ENCODE peak calls at places on chromosomes 13 and 19, in ten cellular contexts. J, L, I, C, R, V, W, Y, Q and N are unnamed samples.

GRCh38 chr19:3506384-3507340 is 551 bp downstream of the FZR1 start:
- DNase-seq in I (peak), J (no peak), V (peak), W (peak), Y (peak), L (peak), Q (no peak), R (no peak), C (no peak), N (peak)

GRCh38 chr13:79307866-79308298 is 98.2 kb downstream of the RBM26 start:
- DNase-seq in Y (no peak), I (peak), J (no peak), V (no peak), R (no peak), L (no peak), Q (peak), C (no peak), W (no peak), N (peak)

GRCh38 chr19:49887653-49888477 is 8.8 kb downstream of the IL4I1 start:
- DNase-seq in Y (no peak), J (no peak), W (no peak), Q (no peak), R (peak), C (no peak), I (no peak), V (no peak), L (no peak), N (peak)

GRCh38 chr13:30972888-30973377 is 40.5 kb downstream of the TEX26 start:
- DNase-seq in L (peak), J (no peak), W (no peak), I (no peak), Q (no peak), Y (no peak), R (peak), V (no peak), C (peak), N (no peak)

GRCh38 chr19:51946602-51947001 is 19.3 kb downstream of the ZNF613 start:
- DNase-seq in Q (no peak), L (no peak), W (no peak), R (no peak), Y (no peak), J (no peak), C (no peak), V (no peak), I (no peak), N (no peak)

GRCh38 chr13:85501616-85502015 is 297.6 kb downstream of the SLITRK6 start:
- DNase-seq in J (no peak), C (no peak), W (no peak), Q (no peak), I (no peak), L (no peak), V (no peak), Y (no peak), R (no peak), N (no peak)

GRCh38 chr19:10107254-10107653 is 1.1 kb downstream of the PPAN start:
- DNase-seq in Q (no peak), R (no peak), L (no peak), Y (no peak), C (no peak), I (no peak), V (no peak), J (no peak), W (no peak), N (no peak)

GRCh38 chr19:2477141-2477710 is 1.3 kb downstream of the GADD45B start:
- DNase-seq in C (no peak), Y (peak), R (no peak), I (no peak), W (peak), Q (no peak), L (peak), J (peak), V (peak), N (no peak)

GRCh38 chr13:36543671-36544070 is 111.4 kb downstream of the CCNA1 start:
- DNase-seq in C (no peak), R (no peak), Y (no peak), Q (no peak), L (no peak), J (no peak), V (no peak), W (no peak), I (no peak), N (no peak)

GRCh38 chr19:30150626-30151025 is 208.6 kb downstream of the URI1 start:
- DNase-seq in Q (no peak), V (no peak), Y (no peak), I (no peak), W (no peak), C (no peak), L (no peak), R (no peak), J (no peak), N (no peak)

GRCh38 chr13:73035660-73036059 is 23.1 kb upstream of the KLF5 start:
- DNase-seq in R (no peak), C (no peak), Q (no peak), I (no peak), W (no peak), Y (no peak), V (no peak), L (no peak), J (no peak), N (no peak)

GRCh38 chr19:23263870-23264590 is 13.8 kb upstream of the ZNF724 start:
- DNase-seq in Y (no peak), C (no peak), I (no peak), L (no peak), V (no peak), R (no peak), Q (peak), W (no peak), J (no peak), N (no peak)

GRCh38 chr19:48292798-48293197 is 22.9 kb downstream of the ZNF114 start:
- DNase-seq in C (no peak), Q (peak), I (no peak), J (no peak), R (no peak), L (no peak), W (no peak), Y (no peak), V (no peak), N (no peak)

GRCh38 chr19:9913237-9914000 is 22.9 kb downstream of the OLFM2 start:
- DNase-seq in J (no peak), C (no peak), R (no peak), W (no peak), Q (no peak), Y (peak), I (peak), V (peak), L (no peak), N (no peak)

GRCh38 chr13:85405316-85405897 is 393.8 kb downstream of the SLITRK6 start:
- DNase-seq in I (no peak), R (no peak), Q (no peak), W (no peak), V (no peak), Y (no peak), J (peak), C (no peak), L (no peak), N (no peak)

GRCh38 chr19:3625996-3626472 is 556 bp downstream of the CACTIN start:
- DNase-seq in V (no peak), W (no peak), Q (no peak), Y (no peak), L (no peak), J (no peak), I (no peak), C (no peak), R (no peak), N (no peak)

GRCh38 chr13:91482427-91482826 is 84.0 kb downstream of the GPC5 start:
- DNase-seq in L (no peak), W (no peak), I (no peak), V (no peak), J (no peak), Y (no peak), R (no peak), C (peak), Q (no peak), N (no peak)

GRCh38 chr13:33015791-33016323 is 366 bp upstream of the KL start:
- DNase-seq in R (no peak), I (no peak), L (peak), J (no peak), V (no peak), W (no peak), Y (peak), Q (no peak), C (no peak), N (peak)

GRCh38 chr13:31192306-31192705 is 7.5 kb upstream of the B3GLCT start:
- DNase-seq in V (no peak), L (no peak), I (no peak), R (no peak), J (peak), W (no peak), C (no peak), Q (no peak), Y (no peak), N (no peak)

GRCh38 chr13:87999791-88000190 is 328.6 kb downstream of the SLITRK5 start:
- DNase-seq in L (no peak), W (no peak), I (no peak), V (no peak), J (no peak), R (no peak), Y (no peak), Q (peak), C (peak), N (no peak)

GRCh38 chr19:4755459-4755858 is 31.8 kb upstream of the DPP9 start:
- DNase-seq in Q (no peak), I (no peak), L (no peak), Y (no peak), R (no peak), C (no peak), V (no peak), J (no peak), W (no peak), N (no peak)

GRCh38 chr19:3125900-3126524 is 9.8 kb upstream of the GNA15 start:
- DNase-seq in Y (peak), L (peak), I (no peak), Q (peak), V (peak), C (no peak), R (peak), J (peak), W (peak), N (peak)

GRCh38 chr19:10915511-10916091 is 12.8 kb downstream of the YIPF2 start:
- DNase-seq in R (no peak), J (no peak), I (no peak), Y (no peak), W (no peak), Q (peak), V (no peak), L (no peak), C (no peak), N (no peak)

GRCh38 chr13:39123578-39123977 is 85.3 kb downstream of the NHLRC3 start:
- DNase-seq in V (no peak), C (no peak), L (no peak), W (no peak), J (no peak), Q (no peak), R (no peak), I (no peak), Y (no peak), N (no peak)

GRCh38 chr19:39397360-39398296 is 6.5 kb downstream of the MED29 start:
- DNase-seq in J (peak), W (peak), Y (peak), V (peak), I (peak), Q (peak), C (no peak), R (peak), L (peak), N (peak)

GRCh38 chr13:43572601-43573360 is 214.0 kb downstream of the ENOX1 start:
- DNase-seq in I (no peak), J (no peak), W (no peak), L (no peak), R (no peak), Q (peak), C (peak), V (no peak), Y (no peak), N (no peak)

GRCh38 chr19:38264486-38265212 is at the start of gene SPINT2:
- DNase-seq in R (no peak), V (no peak), W (no peak), I (no peak), Q (no peak), J (peak), C (no peak), Y (no peak), L (no peak), N (no peak)

GRCh38 chr13:108525867-108526266 is 103.5 kb upstream of the MYO16 start:
- DNase-seq in R (no peak), Q (no peak), C (no peak), Y (no peak), W (no peak), J (no peak), I (no peak), L (no peak), V (no peak), N (no peak)

GRCh38 chr19:41324921-41325639 is 15.1 kb downstream of the CCDC97 start:
- DNase-seq in V (peak), I (no peak), J (no peak), R (no peak), Q (peak), L (no peak), Y (peak), W (peak), C (no peak), N (no peak)

GRCh38 chr19:16673226-16673625 is 12.3 kb downstream of the TMEM38A start:
- DNase-seq in Y (no peak), J (no peak), Q (no peak), L (no peak), C (no peak), V (no peak), I (peak), R (no peak), W (no peak), N (no peak)

GRCh38 chr13:23443878-23444277 is 10.4 kb upstream of the SACS start:
- DNase-seq in C (no peak), L (no peak), W (no peak), V (no peak), I (no peak), Y (no peak), Q (no peak), J (no peak), R (no peak), N (no peak)

GRCh38 chr13:23447927-23448326 is 14.4 kb upstream of the SACS start:
- DNase-seq in Q (peak), I (no peak), V (no peak), J (no peak), W (no peak), L (peak), C (no peak), R (no peak), Y (no peak), N (no peak)

GRCh38 chr13:23443110-23443509 is 9.6 kb upstream of the SACS start:
- DNase-seq in I (no peak), W (no peak), J (no peak), C (no peak), Y (no peak), R (no peak), Q (no peak), V (no peak), L (no peak), N (no peak)

GRCh38 chr13:23449386-23450162 is 16.1 kb upstream of the SACS start:
- DNase-seq in L (no peak), V (no peak), Q (no peak), J (no peak), C (no peak), R (no peak), Y (no peak), W (no peak), I (no peak), N (no peak)

GRCh38 chr13:23445794-23446193 is 12.3 kb upstream of the SACS start:
- DNase-seq in V (no peak), W (no peak), C (no peak), Q (no peak), J (no peak), Y (no peak), I (no peak), R (no peak), L (no peak), N (no peak)
- H3K4me3 ChIP-seq in V (no peak), W (no peak), C (no peak), Q (no peak), J (no peak), Y (no peak), I (no peak), R (no peak), L (no peak), N (no peak)

DNA sequence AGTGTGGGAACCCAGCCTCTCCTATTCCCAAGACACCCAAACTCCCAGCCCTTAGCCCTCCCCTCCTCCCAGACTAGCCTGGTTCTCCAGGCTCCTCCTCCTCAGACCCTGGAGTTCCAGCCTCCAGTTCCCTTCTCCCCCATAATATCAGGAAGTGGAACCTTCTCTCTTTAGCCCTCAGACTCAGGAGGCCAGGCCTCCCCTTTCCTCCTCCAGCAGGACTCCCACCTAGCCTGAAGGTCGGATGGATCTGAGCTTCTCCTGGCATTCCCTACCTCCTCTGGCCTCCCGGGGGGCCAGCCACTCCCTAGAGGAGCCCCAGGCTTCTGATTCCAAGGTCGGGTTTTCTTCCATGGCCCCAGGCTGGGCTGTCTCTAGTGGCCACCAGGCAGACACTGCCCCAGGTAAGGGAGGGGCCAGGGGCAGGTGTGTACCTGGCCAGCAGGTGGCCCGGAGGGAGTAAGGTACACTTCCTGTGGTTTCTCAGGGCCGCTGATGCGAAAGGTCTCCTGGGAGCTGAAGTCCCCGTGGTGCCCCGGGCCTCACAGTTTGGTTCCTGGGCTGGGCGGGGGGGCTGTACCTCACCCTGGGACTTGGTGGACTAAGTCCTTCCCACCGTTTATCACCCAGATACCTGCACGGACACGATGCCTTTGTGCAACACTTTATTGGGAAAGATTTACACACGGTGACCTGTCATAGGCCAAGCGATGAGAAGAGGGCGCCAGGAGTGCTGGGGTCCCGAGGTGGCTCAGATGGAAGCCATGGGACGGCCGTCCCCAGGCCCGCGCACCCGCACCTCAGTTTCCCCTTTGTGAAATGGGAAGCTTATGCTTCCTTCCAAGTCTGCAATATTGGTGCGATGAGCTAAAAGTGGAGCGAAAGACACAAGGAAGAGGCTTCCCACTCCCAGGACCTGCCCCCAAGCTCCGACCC is at the start of gene TMC4:
- DNase-seq in R (peak), Y (peak), L (peak), V (peak), J (no peak), C (no peak), I (no peak), W (no peak), Q (peak), N (no peak)
- TF ChIP-seq CTCF in R (peak), Y (peak), L (peak), V (peak), J (no peak), C (no peak), I (no peak), W (no peak), Q (no peak), N (no peak)

GRCh38 chr13:112325941-112326645 is 50.1 kb upstream of the SPACA7 start:
- DNase-seq in Q (no peak), C (no peak), J (no peak), W (no peak), L (no peak), I (no peak), Y (no peak), V (no peak), R (no peak), N (no peak)
- H3K4me3 ChIP-seq in Q (no peak), C (no peak), J (no peak), W (no peak), L (no peak), I (no peak), Y (no peak), V (no peak), R (no peak), N (no peak)

GRCh38 chr13:46288570-46289259 is 77.0 kb downstream of the LRRC63 start:
- DNase-seq in Q (peak), C (peak), W (no peak), Y (no peak), L (peak), V (no peak), I (no peak), J (no peak), R (no peak), N (peak)
- TF ChIP-seq CTCF in Q (peak), C (peak), W (peak), Y (peak), L (peak), V (peak), I (peak), J (peak), R (peak), N (peak)

DNA sequence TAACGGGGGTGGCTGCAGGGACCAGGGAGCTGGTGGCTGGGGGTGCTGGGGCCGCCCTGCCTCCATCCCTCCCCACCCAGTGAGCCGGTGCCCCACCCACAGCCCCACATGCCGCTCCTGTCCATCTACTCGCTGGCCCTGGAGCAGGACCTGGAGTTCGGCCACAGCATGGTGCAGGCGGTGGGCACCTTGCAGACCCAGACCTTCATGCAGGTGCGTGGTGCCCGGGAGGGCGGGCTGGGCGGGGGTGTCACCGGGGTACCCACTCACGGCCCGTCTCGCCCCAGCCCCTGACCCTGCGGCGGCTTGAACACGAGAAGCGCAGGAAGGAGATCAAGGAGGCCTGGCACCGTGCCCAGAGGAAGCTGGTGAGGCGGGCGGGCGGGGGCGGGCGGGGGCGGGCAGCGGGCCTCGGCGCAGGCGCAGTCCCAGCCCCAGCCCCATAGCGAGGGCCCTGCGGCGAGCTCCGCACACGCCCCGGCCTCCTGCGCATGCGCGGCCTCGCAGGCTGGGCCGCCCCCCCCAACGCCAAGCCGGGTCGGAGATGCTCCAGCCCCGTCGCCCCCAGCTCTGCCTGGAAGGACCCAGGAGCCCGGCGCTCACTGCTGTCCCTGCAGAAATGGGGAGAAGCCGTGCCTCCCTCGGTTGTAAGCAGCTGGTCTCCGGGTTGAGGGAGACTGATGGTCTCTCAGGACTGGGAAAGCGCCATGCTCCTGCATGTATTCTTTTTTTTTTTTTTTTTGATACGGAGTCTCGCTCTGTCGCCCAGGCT is 7.7 kb downstream of the ARHGAP45 start:
- DNase-seq in V (no peak), Y (peak), J (peak), W (peak), C (no peak), Q (no peak), L (peak), R (no peak), I (peak), N (peak)
- H3K4me3 ChIP-seq in V (no peak), Y (peak), J (peak), W (no peak), C (no peak), Q (no peak), L (no peak), R (no peak), I (peak), N (peak)

GRCh38 chr13:75226092-75226491 is 255.9 kb downstream of the TBC1D4 start:
- DNase-seq in Y (no peak), I (peak), C (no peak), V (no peak), Q (peak), J (no peak), R (no peak), L (no peak), W (no peak), N (no peak)
- TF ChIP-seq CTCF in Y (no peak), I (no peak), C (no peak), V (no peak), Q (no peak), J (no peak), R (no peak), L (no peak), W (no peak), N (no peak)